ENCODE peak calls at places on chromosomes 7 and 10, in six cellular contexts. F is GM12891, C is hypothalamus, H is SHP77 treated with DMSO at 0.1 percent for 48 hours, E is spleen, T is colonic mucosa. G is an unnamed sample.
A peak's percentile ranks its signal among the peaks of the same experiment; 100 is the strongest.

GRCh38 chr10:12703813-12704212 is 297.7 kb downstream of the CCDC3 start:
- DNase-seq in H (no peak), E (no peak), T (no peak), F (no peak), C (no peak), G (no peak)

GRCh38 chr7:1963575-1963974 is 269.2 kb downstream of the MAD1L1 start:
- DNase-seq in H (peak; percentile 76), F (no peak), T (no peak), E (no peak), C (no peak), G (no peak)

GRCh38 chr7:29968683-29969457 is 20.7 kb downstream of the SCRN1 start:
- DNase-seq in E (no peak), F (no peak), C (no peak), T (no peak), H (no peak), G (no peak)

GRCh38 chr7:110307776-110308175 is 783.2 kb upstream of the LRRN3 start:
- DNase-seq in F (no peak), E (no peak), T (no peak), C (no peak), H (no peak), G (no peak)

GRCh38 chr10:125982256-125982948 is 86.0 kb downstream of the FANK1 start:
- DNase-seq in H (peak; percentile 78), T (peak; percentile 56), C (no peak), E (no peak), F (peak; percentile 31), G (no peak)

GRCh38 chr10:28266449-28267224 is 36.2 kb downstream of the MPP7 start:
- DNase-seq in E (no peak), H (no peak), F (no peak), T (no peak), C (no peak), G (no peak)

GRCh38 chr7:90621130-90621891 is 25.2 kb downstream of the CDK14 start:
- DNase-seq in T (no peak), C (no peak), E (no peak), H (no peak), F (no peak), G (no peak)

GRCh38 chr7:147879116-147879750 is 711.3 kb upstream of the C7orf33 start:
- DNase-seq in T (no peak), F (no peak), E (no peak), H (no peak), C (no peak), G (no peak)

GRCh38 chr7:74493295-74493694 is 39.6 kb downstream of the GTF2IRD1 start:
- DNase-seq in T (no peak), E (no peak), F (no peak), C (no peak), H (no peak), G (no peak)

G was measured in D721Med.